ENCODE peak calls at places on chromosomes 2 and 18, in five cellular contexts. E is breast epithelium, A is sigmoid colon, F is testis, Y is Peyer's patch. R is an unnamed sample. For H3K4me1 and H3K27me3, the result is how much of the 10 kb centered on the place peaks cover.

GRCh38 chr18:45402485-45403056 is 212.7 kb upstream of the SLC14A2 start:
- DNase-seq in E (no peak), A (no peak), F (no peak), Y (no peak), R (no peak)

GRCh38 chr18:71223487-71223886 is 934.6 kb downstream of the SOCS6 start:
- DNase-seq in E (no peak), A (no peak), F (no peak), Y (no peak), R (no peak)

GRCh38 chr2:20062615-20063545 is 11.5 kb upstream of the LAPTM4A start:
- DNase-seq in E (no peak), A (peak), F (no peak), Y (no peak), R (no peak)

GRCh38 chr2:40164736-40165502 is 287.0 kb downstream of the SLC8A1 start:
- DNase-seq in E (no peak), A (no peak), F (peak), Y (no peak), R (no peak)

GRCh38 chr2:43065036-43065435 is 161.4 kb downstream of the ZFP36L2 start:
- DNase-seq in E (no peak), A (peak), F (no peak), Y (no peak), R (peak)

GRCh38 chr2:239310401-239311061 is 90.3 kb downstream of the HDAC4 start:
- DNase-seq in E (no peak), A (peak), F (peak), Y (peak), R (peak)

GRCh38 chr2:168401771-168402170 is 54.3 kb upstream of the CERS6 start:
- DNase-seq in E (no peak), A (no peak), F (no peak), Y (no peak), R (no peak)

GRCh38 chr18:6058941-6059340 is 163.6 kb upstream of the TMEM200C start:
- DNase-seq in E (no peak), A (no peak), F (no peak), Y (no peak), R (no peak)

GRCh38 chr2:6352906-6353515 is 512.7 kb downstream of the CMPK2 start:
- DNase-seq in E (no peak), A (no peak), F (peak), Y (no peak), R (peak)

GRCh38 chr18:22088976-22089375 is 80.4 kb upstream of the GATA6 start:
- DNase-seq in E (no peak), A (no peak), F (no peak), Y (no peak), R (no peak)

GRCh38 chr2:173044686-173045085 is 31.0 kb upstream of the MAP3K20 start:
- DNase-seq in E (no peak), A (no peak), F (no peak), Y (no peak), R (no peak)

GRCh38 chr2:54559593-54560145 is 103.5 kb downstream of the SPTBN1 start:
- DNase-seq in E (no peak), A (peak), F (peak), Y (no peak), R (peak)

GRCh38 chr2:9408641-9409151 is 14.6 kb downstream of the ITGB1BP1 start:
- DNase-seq in E (no peak), A (no peak), F (no peak), Y (no peak), R (no peak)

GRCh38 chr18:74768096-74768495 is 170.4 kb downstream of the ZNF407 start:
- DNase-seq in E (no peak), A (no peak), F (no peak), Y (no peak), R (no peak)

GRCh38 chr2:55923091-55923977 is at the start of gene EFEMP1:
- DNase-seq in E (peak), A (peak), F (peak), Y (no peak), R (peak)

GRCh38 chr2:227402959-227403358 is 15.2 kb upstream of the SCYGR1 start:
- DNase-seq in E (no peak), A (no peak), F (no peak), Y (no peak), R (no peak)

GRCh38 chr2:192969055-192969454 is 774.3 kb upstream of the TMEFF2 start:
- DNase-seq in E (no peak), A (no peak), F (no peak), Y (no peak), R (no peak)

GRCh38 chr18:70454705-70455322 is 166.0 kb downstream of the SOCS6 start:
- DNase-seq in E (no peak), A (no peak), F (peak), Y (no peak), R (no peak)

GRCh38 chr2:239188536-239188935 is 212.3 kb downstream of the HDAC4 start:
- DNase-seq in E (peak), A (peak), F (no peak), Y (no peak), R (no peak)

GRCh38 chr2:240840435-240841060 is 20.5 kb upstream of the KIF1A start:
- DNase-seq in E (no peak), A (no peak), F (peak), Y (no peak), R (peak)

GRCh38 chr2:240468300-240469238 is 33.1 kb downstream of the GPC1 start:
- DNase-seq in E (peak), A (peak), F (peak), Y (peak), R (peak)

GRCh38 chr2:225670111-225670974 is 270.8 kb downstream of the NYAP2 start:
- DNase-seq in E (no peak), A (no peak), F (no peak), Y (no peak), R (no peak)

GRCh38 chr2:218397502-218398436 is 1.9 kb upstream of the CTDSP1 start:
- DNase-seq in E (no peak), A (peak), F (peak), Y (peak), R (peak)

DNA sequence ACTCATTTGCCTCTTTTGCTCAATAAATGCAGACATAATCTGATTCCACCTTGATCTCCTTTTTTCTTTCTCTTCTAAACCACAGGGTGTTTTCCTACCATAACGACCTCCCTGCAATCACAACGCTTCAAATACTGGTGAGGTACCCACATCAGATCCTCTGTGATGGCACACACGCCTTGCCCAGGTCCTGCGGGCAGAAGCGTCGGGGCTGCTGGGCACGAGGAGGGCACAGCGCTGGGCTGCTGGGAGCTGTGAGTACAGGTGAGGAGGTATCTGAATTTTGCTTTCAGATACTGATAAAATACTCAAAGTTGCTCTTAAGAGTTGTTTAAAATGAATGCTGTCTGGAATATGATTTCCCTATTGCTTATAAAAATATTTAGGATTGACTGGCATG is 186.1 kb upstream of the PXDN start:
- DNase-seq in E (no peak), A (no peak), F (no peak), Y (no peak), R (no peak)
- H3K4me1 ChIP-seq in E (under half), A (under half), F (under half), Y (under half), R (under half)

GRCh38 chr2:100246163-100247145 is 75.8 kb downstream of the LONRF2 start:
- DNase-seq in E (no peak), A (no peak), F (no peak), Y (no peak), R (peak)

GRCh38 chr2:100248971-100249370 is 73.3 kb downstream of the LONRF2 start:
- DNase-seq in E (no peak), A (no peak), F (no peak), Y (no peak), R (no peak)

GRCh38 chr2:100245681-100246080 is 76.6 kb downstream of the LONRF2 start:
- DNase-seq in E (no peak), A (no peak), F (no peak), Y (no peak), R (no peak)

GRCh38 chr2:100247256-100248043 is 74.9 kb downstream of the LONRF2 start:
- DNase-seq in E (no peak), A (no peak), F (no peak), Y (peak), R (no peak)

DNA sequence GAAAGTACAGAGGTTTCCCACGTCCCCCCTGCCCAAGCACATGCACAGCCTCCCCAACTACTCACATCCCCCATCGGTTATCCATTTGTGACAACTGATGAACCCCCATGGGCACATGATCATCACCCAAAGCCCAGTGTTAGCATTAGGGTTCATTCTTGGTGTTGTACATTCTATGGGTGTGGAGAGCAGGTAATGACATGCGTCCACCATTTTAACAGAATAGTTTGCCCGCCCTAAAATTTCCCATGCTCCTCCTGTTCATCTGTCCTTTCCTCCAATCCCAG is 74.3 kb downstream of the LONRF2 start:
- DNase-seq in E (no peak), A (no peak), F (no peak), Y (peak), R (no peak)
- TF ChIP-seq POLR2A in E (no peak), A (no peak), F (no peak), Y (no peak), R (no peak)

GRCh38 chr18:76219023-76219422 is 276.0 kb downstream of the ZNF516 start:
- DNase-seq in E (no peak), A (no peak), F (no peak), Y (no peak), R (no peak)
- H3K27me3 ChIP-seq in E (under half), A (under half), F (under half), Y (under half), R (under half)

GRCh38 chr18:23451491-23451890 is 1.6 kb upstream of the RIOK3 start:
- DNase-seq in E (no peak), A (no peak), F (no peak), Y (no peak), R (no peak)

GRCh38 chr18:23453657-23454011 is 547 bp downstream of the RIOK3 start:
- DNase-seq in E (no peak), A (no peak), F (no peak), Y (no peak), R (no peak)

GRCh38 chr18:23452347-23452727 is 750 bp upstream of the RIOK3 start:
- DNase-seq in E (no peak), A (no peak), F (no peak), Y (no peak), R (no peak)

GRCh38 chr18:23451011-23451410 is 2.1 kb upstream of the RIOK3 start:
- DNase-seq in E (no peak), A (no peak), F (no peak), Y (no peak), R (no peak)

GRCh38 chr18:23452728-23453656 is at the start of gene RIOK3:
- DNase-seq in E (peak), A (peak), F (peak), Y (peak), R (peak)
- H3K4me1 ChIP-seq in E (under half), A (under half), F (under half), Y (under half), R (under half)

R was measured in adrenal gland.